ENCODE peak calls at places on chromosomes 1 and 21, in six cellular contexts. O, F, Z, X, L and D are unnamed samples.

GRCh38 chr1:162562452-162562828 is 918 bp downstream of the UAP1 start:
- DNase-seq in X (no peak), L (no peak), Z (peak; percentile 22), O (no peak), F (no peak), D (peak; percentile 76)

GRCh38 chr1:233079586-233079985 is 129.2 kb downstream of the NTPCR start:
- DNase-seq in X (no peak), L (no peak), F (no peak), Z (no peak), O (no peak), D (no peak)

GRCh38 chr21:35284199-35284598 is 235.1 kb upstream of the RUNX1 start:
- DNase-seq in Z (peak; percentile 17), X (no peak), F (no peak), O (peak; percentile 35), L (no peak), D (no peak)

GRCh38 chr1:150543500-150544143 is 5.6 kb upstream of the ADAMTSL4 start:
- DNase-seq in Z (no peak), L (no peak), X (no peak), O (no peak), F (no peak), D (no peak)

GRCh38 chr21:43270800-43271261 is 102.0 kb downstream of the CRYAA start:
- DNase-seq in O (no peak), L (no peak), Z (no peak), X (no peak), F (no peak), D (no peak)

GRCh38 chr1:26993237-26994019 is at the start of gene TRNP1:
- DNase-seq in F (peak; percentile 60), L (peak; percentile 63), X (peak; percentile 73), O (peak; percentile 74), Z (peak; percentile 66), D (no peak)

GRCh38 chr1:234529095-234529494 is 50.1 kb upstream of the TARBP1 start:
- DNase-seq in Z (no peak), O (no peak), F (no peak), X (no peak), L (no peak), D (no peak)

GRCh38 chr1:235045034-235045690 is 83.5 kb downstream of the TOMM20 start:
- DNase-seq in F (no peak), O (no peak), X (no peak), L (no peak), Z (no peak), D (no peak)

GRCh38 chr1:204076891-204077290 is 4.0 kb downstream of the SOX13 start:
- DNase-seq in O (no peak), X (no peak), F (no peak), Z (no peak), L (no peak), D (no peak)

GRCh38 chr1:50352428-50352827 is 70.8 kb downstream of the DMRTA2 start:
- DNase-seq in L (no peak), X (no peak), F (no peak), Z (no peak), O (no peak), D (no peak)

GRCh38 chr1:193019442-193020026 is 39.6 kb downstream of the UCHL5 start:
- DNase-seq in F (no peak), Z (no peak), O (no peak), L (no peak), X (peak; percentile 67), D (peak; percentile 77)

GRCh38 chr1:61921435-61921834 is 179.2 kb downstream of the PATJ start:
- DNase-seq in O (no peak), L (no peak), F (no peak), Z (no peak), X (no peak), D (no peak)

GRCh38 chr1:53294557-53294956 is 33.3 kb downstream of the LRP8 start:
- DNase-seq in F (no peak), O (no peak), Z (no peak), X (no peak), L (no peak), D (no peak)

GRCh38 chr21:27807596-27807995 is 840.7 kb upstream of the ADAMTS5 start:
- DNase-seq in Z (no peak), O (no peak), X (no peak), F (no peak), L (no peak), D (no peak)

GRCh38 chr21:34589511-34590282 is 25.2 kb downstream of the RCAN1 start:
- DNase-seq in Z (no peak), L (no peak), F (no peak), O (no peak), X (no peak), D (no peak)

GRCh38 chr1:53585116-53585515 is 125.9 kb downstream of the DMRTB1 start:
- DNase-seq in L (peak; percentile 60), O (no peak), Z (peak; percentile 17), X (no peak), F (peak; percentile 11), D (peak; percentile 37)

GRCh38 chr1:19643602-19644419 is at the start of gene NBL1:
- DNase-seq in X (peak; percentile 53), L (peak; percentile 70), O (peak; percentile 87), Z (peak; percentile 56), F (peak; percentile 62), D (peak; percentile 83)

GRCh38 chr21:30194701-30195299 is 21.1 kb downstream of the CLDN8 start:
- DNase-seq in X (no peak), Z (no peak), L (no peak), O (no peak), F (no peak), D (peak; percentile 29)

GRCh38 chr1:179080866-179081695 is 789 bp upstream of the TOR3A start:
- DNase-seq in F (no peak), O (no peak), Z (no peak), L (peak; percentile 28), X (no peak), D (peak; percentile 9)

GRCh38 chr1:223785808-223786207 is 59.9 kb downstream of the TP53BP2 start:
- DNase-seq in X (no peak), O (no peak), F (no peak), Z (no peak), L (no peak), D (no peak)

GRCh38 chr21:44994581-44995171 is 54.8 kb downstream of the SLX9 start:
- DNase-seq in F (no peak), Z (no peak), L (no peak), X (no peak), O (no peak), D (no peak)

GRCh38 chr1:5754079-5754431 is 238.2 kb downstream of the NPHP4 start:
- DNase-seq in O (no peak), Z (no peak), F (no peak), L (no peak), X (no peak), D (no peak)

GRCh38 chr1:25432749-25433388 is 2.2 kb downstream of the MACO1 start:
- DNase-seq in L (no peak), X (no peak), O (no peak), F (no peak), Z (no peak), D (no peak)

GRCh38 chr1:85847356-85847755 is 139.1 kb upstream of the ZNHIT6 start:
- DNase-seq in O (no peak), L (no peak), F (no peak), X (peak; percentile 47), Z (no peak), D (no peak)

GRCh38 chr1:155017946-155018316 is 15.3 kb downstream of the ZBTB7B start:
- DNase-seq in O (no peak), F (no peak), X (no peak), L (no peak), Z (no peak), D (no peak)
- H3K4me3 ChIP-seq in O (peak overlapping the region; percentile 66), F (no peak overlapping the region), X (peak overlapping the region; percentile 26), L (no peak overlapping the region), Z (no peak overlapping the region), D (no peak overlapping the region)

GRCh38 chr1:83011270-83011669 is 987.7 kb downstream of the TTLL7 start:
- DNase-seq in Z (no peak), L (no peak), O (no peak), X (no peak), F (no peak), D (no peak)
- H3K9me3 ChIP-seq in Z (no peaks in the 10 kb centered on the region), L (no peaks in the 10 kb centered on the region), O (no peaks in the 10 kb centered on the region), X (no peaks in the 10 kb centered on the region), F (no peaks in the 10 kb centered on the region), D (no peaks in the 10 kb centered on the region)

GRCh38 chr1:8418301-8418700 is 100.4 kb downstream of the SLC45A1 start:
- DNase-seq in X (no peak), L (no peak), F (no peak), Z (no peak), O (no peak), D (no peak)
- H3K4me3 ChIP-seq in X (no peak overlapping the region), L (no peak overlapping the region), F (peak overlapping the region; percentile 22), Z (no peak overlapping the region), O (no peak overlapping the region), D (no peak overlapping the region)

DNA sequence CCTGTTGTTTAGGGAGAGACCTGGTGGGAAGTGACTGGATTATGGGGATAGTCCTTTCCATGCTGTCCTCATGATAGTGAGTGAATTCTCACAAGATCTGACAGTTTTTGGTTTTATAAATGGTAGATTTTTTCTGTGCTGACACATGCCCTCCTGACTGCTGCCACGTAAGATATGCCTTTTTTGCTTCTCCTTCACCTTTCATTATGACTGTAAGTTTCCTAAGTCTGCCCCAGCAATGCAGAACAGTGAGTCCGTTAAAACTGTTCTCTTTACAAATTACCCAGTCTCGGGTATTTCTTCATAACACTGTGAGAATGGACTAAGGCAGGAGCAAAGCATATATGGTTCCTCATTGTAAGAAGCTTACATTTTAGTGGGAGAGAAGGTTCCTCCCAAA is 1727.2 kb downstream of the NCAM2 start:
- DNase-seq in X (no peak), F (no peak), L (no peak), Z (no peak), O (no peak), D (no peak)
- H3K9me3 ChIP-seq in X (no peaks in the 10 kb centered on the region), F (no peaks in the 10 kb centered on the region), L (no peaks in the 10 kb centered on the region), Z (no peaks in the 10 kb centered on the region), O (peaks cover 32% of the 10 kb centered on the region), D (peaks cover 3% of the 10 kb centered on the region)

GRCh38 chr1:208238710-208239517 is 5.3 kb downstream of the PLXNA2 start:
- DNase-seq in Z (no peak), L (no peak), F (no peak), O (peak; percentile 23), X (peak; percentile 5), D (no peak)

GRCh38 chr1:208240698-208241355 is 3.4 kb downstream of the PLXNA2 start:
- DNase-seq in F (no peak), X (no peak), L (no peak), Z (no peak), O (no peak), D (no peak)

GRCh38 chr1:208242186-208242585 is 2.0 kb downstream of the PLXNA2 start:
- DNase-seq in F (no peak), X (no peak), L (no peak), O (no peak), Z (no peak), D (peak; percentile 31)

GRCh38 chr1:208241541-208241940 is 2.6 kb downstream of the PLXNA2 start:
- DNase-seq in X (no peak), F (no peak), O (no peak), L (no peak), Z (no peak), D (peak; percentile 23)

GRCh38 chr1:208239518-208240381 is 4.4 kb downstream of the PLXNA2 start:
- DNase-seq in L (no peak), Z (no peak), F (no peak), O (peak; percentile 11), X (no peak), D (peak; percentile 86)
- H3K4me3 ChIP-seq in L (no peak overlapping the region), Z (no peak overlapping the region), F (no peak overlapping the region), O (peak overlapping the region; percentile 88), X (no peak overlapping the region), D (peak overlapping the region; percentile 68)

GRCh38 chr1:228297822-228298221 is 90.0 kb downstream of the OBSCN start:
- DNase-seq in Z (no peak), X (no peak), O (no peak), L (no peak), F (no peak), D (no peak)
- H3K9me3 ChIP-seq in Z (peaks cover 8% of the 10 kb centered on the region), X (peaks cover 14% of the 10 kb centered on the region), O (peaks cover 22% of the 10 kb centered on the region), L (peaks cover 14% of the 10 kb centered on the region), F (peaks cover 8% of the 10 kb centered on the region), D (peaks cover 1% of the 10 kb centered on the region)